ENCODE peak calls at places on chromosomes 11 and 22, in ten cellular contexts. One of them, this sample, is unnamed.

GRCh38 chr22:22748297-22748743 is 103.9 kb downstream of the GGTLC2 start:
- DNase-seq in uterus: no peak
- DNase-seq in transverse colon: peak; percentile 54
- DNase-seq in spleen: no peak
- DNase-seq in stomach: peak; percentile 64
- DNase-seq in HCT116: no peak
- DNase-seq in prostate gland: peak; percentile 44
- DNase-seq in H1: peak; percentile 62
- DNase-seq in GM12878: no peak
- DNase-seq in heart left ventricle: no peak
- DNase-seq in this sample: peak; percentile 58

GRCh38 chr11:108435066-108435465 is 32.3 kb downstream of the C11orf65 start:
- DNase-seq in uterus: no peak
- DNase-seq in transverse colon: no peak
- DNase-seq in spleen: no peak
- DNase-seq in stomach: no peak
- DNase-seq in HCT116: no peak
- DNase-seq in prostate gland: no peak
- DNase-seq in H1: no peak
- DNase-seq in GM12878: no peak
- DNase-seq in heart left ventricle: no peak
- DNase-seq in this sample: no peak

GRCh38 chr22:22940961-22941605 is 53.5 kb downstream of the IGLL5 start:
- DNase-seq in uterus: peak; percentile 3
- DNase-seq in transverse colon: peak; percentile 6
- DNase-seq in spleen: no peak
- DNase-seq in stomach: peak; percentile 17
- DNase-seq in HCT116: no peak
- DNase-seq in prostate gland: no peak
- DNase-seq in H1: peak; percentile 37
- DNase-seq in GM12878: no peak
- DNase-seq in heart left ventricle: no peak
- DNase-seq in this sample: no peak

GRCh38 chr11:35340715-35341114 is 78.6 kb downstream of the SLC1A2 start:
- DNase-seq in uterus: no peak
- DNase-seq in transverse colon: no peak
- DNase-seq in spleen: no peak
- DNase-seq in stomach: no peak
- DNase-seq in HCT116: no peak
- DNase-seq in prostate gland: no peak
- DNase-seq in H1: no peak
- DNase-seq in GM12878: no peak
- DNase-seq in heart left ventricle: peak; percentile 42
- DNase-seq in this sample: no peak

GRCh38 chr11:79466411-79466810 is 25.6 kb upstream of the TENM4 start:
- DNase-seq in uterus: no peak
- DNase-seq in transverse colon: no peak
- DNase-seq in spleen: no peak
- DNase-seq in stomach: no peak
- DNase-seq in HCT116: no peak
- DNase-seq in prostate gland: no peak
- DNase-seq in H1: no peak
- DNase-seq in GM12878: no peak
- DNase-seq in heart left ventricle: no peak
- DNase-seq in this sample: no peak

GRCh38 chr11:62689421-62690183 is at the start of gene LRRN4CL:
- DNase-seq in uterus: peak; percentile 94
- DNase-seq in transverse colon: peak; percentile 67
- DNase-seq in spleen: no peak
- DNase-seq in stomach: peak; percentile 36
- DNase-seq in HCT116: no peak
- DNase-seq in prostate gland: no peak
- DNase-seq in H1: no peak
- DNase-seq in GM12878: no peak
- DNase-seq in heart left ventricle: peak; percentile 88
- DNase-seq in this sample: no peak

GRCh38 chr11:105906517-105906916 is 115.5 kb downstream of the MSANTD4 start:
- DNase-seq in uterus: no peak
- DNase-seq in transverse colon: no peak
- DNase-seq in spleen: no peak
- DNase-seq in stomach: no peak
- DNase-seq in HCT116: no peak
- DNase-seq in prostate gland: no peak
- DNase-seq in H1: no peak
- DNase-seq in GM12878: no peak
- DNase-seq in heart left ventricle: no peak
- DNase-seq in this sample: no peak

GRCh38 chr11:35343033-35343598 is 76.2 kb downstream of the SLC1A2 start:
- DNase-seq in uterus: no peak
- DNase-seq in transverse colon: no peak
- DNase-seq in spleen: no peak
- DNase-seq in stomach: no peak
- DNase-seq in HCT116: no peak
- DNase-seq in prostate gland: no peak
- DNase-seq in H1: no peak
- DNase-seq in GM12878: no peak
- DNase-seq in heart left ventricle: no peak
- DNase-seq in this sample: no peak

GRCh38 chr11:3091846-3092602 is 34.8 kb upstream of the CARS1 start:
- DNase-seq in uterus: peak; percentile 70
- DNase-seq in transverse colon: peak; percentile 80
- DNase-seq in spleen: peak; percentile 93
- DNase-seq in stomach: peak; percentile 74
- DNase-seq in HCT116: peak; percentile 67
- DNase-seq in prostate gland: peak; percentile 54
- DNase-seq in H1: peak; percentile 98
- DNase-seq in GM12878: peak; percentile 19
- DNase-seq in heart left ventricle: peak; percentile 67
- DNase-seq in this sample: peak; percentile 70

GRCh38 chr11:27409742-27410141 is 46.7 kb upstream of the CCDC34 start:
- DNase-seq in uterus: no peak
- DNase-seq in transverse colon: no peak
- DNase-seq in spleen: no peak
- DNase-seq in stomach: no peak
- DNase-seq in HCT116: no peak
- DNase-seq in prostate gland: no peak
- DNase-seq in H1: no peak
- DNase-seq in GM12878: no peak
- DNase-seq in heart left ventricle: no peak
- DNase-seq in this sample: no peak

GRCh38 chr11:69249641-69250502 is 44.1 kb upstream of the MYEOV start:
- DNase-seq in uterus: no peak
- DNase-seq in transverse colon: no peak
- DNase-seq in spleen: no peak
- DNase-seq in stomach: no peak
- DNase-seq in HCT116: no peak
- DNase-seq in prostate gland: no peak
- DNase-seq in H1: peak; percentile 67
- DNase-seq in GM12878: no peak
- DNase-seq in heart left ventricle: no peak
- DNase-seq in this sample: no peak

GRCh38 chr11:121426476-121427454 is 25.3 kb upstream of the SORL1 start:
- DNase-seq in uterus: peak; percentile 37
- DNase-seq in transverse colon: peak; percentile 56
- DNase-seq in spleen: peak; percentile 93
- DNase-seq in stomach: peak; percentile 56
- DNase-seq in HCT116: peak; percentile 12
- DNase-seq in prostate gland: no peak
- DNase-seq in H1: peak; percentile 78
- DNase-seq in GM12878: no peak
- DNase-seq in heart left ventricle: peak; percentile 66
- DNase-seq in this sample: peak; percentile 45

DNA sequence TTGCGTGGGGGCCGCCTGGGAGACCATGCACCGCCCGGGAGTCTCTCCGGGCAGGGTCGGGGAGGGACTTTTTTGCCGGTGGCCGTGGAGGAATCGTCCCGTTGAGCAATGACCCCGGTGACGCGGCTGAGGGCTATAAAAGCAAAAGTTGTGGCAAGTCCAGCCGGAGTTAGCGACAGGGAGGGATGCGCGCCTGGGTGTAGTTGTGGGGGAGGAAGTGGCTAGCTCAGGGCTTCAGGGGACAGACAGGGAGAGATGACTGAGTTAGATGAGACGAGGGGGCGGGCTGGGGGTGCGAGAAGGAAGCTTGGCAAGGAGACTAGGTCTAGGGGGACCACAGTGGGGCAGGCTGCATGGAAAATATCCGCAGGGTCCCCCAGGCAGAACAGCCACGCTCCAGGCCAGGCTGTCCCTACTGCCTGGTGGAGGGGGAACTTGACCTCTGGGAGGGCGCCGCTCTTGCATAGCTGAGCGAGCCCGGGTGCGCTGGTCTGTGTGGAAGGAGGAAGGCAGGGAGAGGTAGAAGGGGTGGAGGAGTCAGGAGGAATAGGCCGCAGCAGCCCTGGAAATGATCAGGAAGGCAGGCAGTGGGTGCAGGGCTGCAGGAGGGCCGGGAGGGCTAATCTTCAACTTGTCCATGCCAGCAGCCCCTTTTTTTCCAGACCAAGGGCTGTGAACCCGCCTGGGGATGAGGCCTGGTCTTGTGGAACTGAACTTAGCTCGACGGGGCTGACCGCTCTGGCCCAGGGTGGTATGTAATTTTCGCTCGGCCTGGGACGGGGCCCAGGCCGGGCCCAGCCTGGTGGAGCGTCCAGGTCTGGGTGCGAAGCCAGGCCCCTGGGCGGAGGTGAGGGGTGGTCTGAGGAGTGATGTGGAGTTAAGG is at the start of gene NEAT1:
- DNase-seq in uterus: peak; percentile 96
- DNase-seq in transverse colon: peak; percentile 99
- DNase-seq in spleen: peak; percentile 98
- DNase-seq in stomach: peak; percentile 98
- DNase-seq in HCT116: peak; percentile 79
- DNase-seq in prostate gland: peak; percentile 97
- DNase-seq in H1: peak; percentile 89
- DNase-seq in GM12878: no peak
- DNase-seq in heart left ventricle: peak; percentile 97
- DNase-seq in this sample: peak; percentile 98
- H3K4me1 ChIP-seq in uterus: peaks cover 7% of the 10 kb centered on the region
- H3K4me1 ChIP-seq in transverse colon: peaks cover 21% of the 10 kb centered on the region
- H3K4me1 ChIP-seq in spleen: peaks cover 32% of the 10 kb centered on the region
- H3K4me1 ChIP-seq in stomach: peaks cover 28% of the 10 kb centered on the region
- H3K4me1 ChIP-seq in HCT116: peaks cover 100% of the 10 kb centered on the region
- H3K4me1 ChIP-seq in prostate gland: peaks cover 19% of the 10 kb centered on the region
- H3K4me1 ChIP-seq in H1: peaks cover 51% of the 10 kb centered on the region
- H3K4me1 ChIP-seq in GM12878: peaks cover 39% of the 10 kb centered on the region
- H3K4me1 ChIP-seq in heart left ventricle: peaks cover 36% of the 10 kb centered on the region
- H3K4me1 ChIP-seq in this sample: peaks cover 49% of the 10 kb centered on the region

GRCh38 chr11:67502328-67502979 is 2.7 kb downstream of the PITPNM1 start:
- DNase-seq in uterus: no peak
- DNase-seq in transverse colon: no peak
- DNase-seq in spleen: no peak
- DNase-seq in stomach: no peak
- DNase-seq in HCT116: no peak
- DNase-seq in prostate gland: no peak
- DNase-seq in H1: no peak
- DNase-seq in GM12878: no peak
- DNase-seq in heart left ventricle: no peak
- DNase-seq in this sample: no peak

GRCh38 chr11:67505605-67506396 is 638 bp upstream of the PITPNM1 start:
- DNase-seq in uterus: peak; percentile 79
- DNase-seq in transverse colon: peak; percentile 95
- DNase-seq in spleen: peak; percentile 97
- DNase-seq in stomach: peak; percentile 94
- DNase-seq in HCT116: peak; percentile 93
- DNase-seq in prostate gland: peak; percentile 89
- DNase-seq in H1: peak; percentile 91
- DNase-seq in GM12878: peak; percentile 72
- DNase-seq in heart left ventricle: peak; percentile 95
- DNase-seq in this sample: peak; percentile 95

GRCh38 chr11:67504950-67505561 is at the start of gene PITPNM1:
- DNase-seq in uterus: peak; percentile 68
- DNase-seq in transverse colon: peak; percentile 89
- DNase-seq in spleen: peak; percentile 97
- DNase-seq in stomach: peak; percentile 79
- DNase-seq in HCT116: no peak
- DNase-seq in prostate gland: peak; percentile 49
- DNase-seq in H1: peak; percentile 88
- DNase-seq in GM12878: no peak
- DNase-seq in heart left ventricle: peak; percentile 88
- DNase-seq in this sample: peak; percentile 66

GRCh38 chr11:67503119-67504022 is 1.8 kb downstream of the PITPNM1 start:
- DNase-seq in uterus: no peak
- DNase-seq in transverse colon: no peak
- DNase-seq in spleen: no peak
- DNase-seq in stomach: no peak
- DNase-seq in HCT116: no peak
- DNase-seq in prostate gland: no peak
- DNase-seq in H1: no peak
- DNase-seq in GM12878: no peak
- DNase-seq in heart left ventricle: no peak
- DNase-seq in this sample: no peak

GRCh38 chr11:67504023-67504949 is 877 bp downstream of the PITPNM1 start:
- DNase-seq in uterus: no peak
- DNase-seq in transverse colon: peak; percentile 37
- DNase-seq in spleen: peak; percentile 88
- DNase-seq in stomach: no peak
- DNase-seq in HCT116: no peak
- DNase-seq in prostate gland: no peak
- DNase-seq in H1: peak; percentile 71
- DNase-seq in GM12878: no peak
- DNase-seq in heart left ventricle: peak; percentile 41
- DNase-seq in this sample: peak; percentile 34
- TF ChIP-seq POLR2A in uterus: no peak
- TF ChIP-seq POLR2A in transverse colon: no peak
- TF ChIP-seq POLR2A in spleen: no peak
- TF ChIP-seq POLR2A in stomach: no peak
- TF ChIP-seq POLR2A in HCT116: no peak
- TF ChIP-seq POLR2A in prostate gland: no peak
- TF ChIP-seq POLR2A in H1: no peak
- TF ChIP-seq POLR2A in GM12878: no peak
- TF ChIP-seq POLR2A in heart left ventricle: no peak
- TF ChIP-seq POLR2A in this sample: no peak

GRCh38 chr22:46779023-46779422 is 16.6 kb downstream of the TBC1D22A start:
- DNase-seq in uterus: no peak
- DNase-seq in transverse colon: no peak
- DNase-seq in spleen: no peak
- DNase-seq in stomach: no peak
- DNase-seq in HCT116: no peak
- DNase-seq in prostate gland: no peak
- DNase-seq in H1: no peak
- DNase-seq in GM12878: no peak
- DNase-seq in heart left ventricle: no peak
- DNase-seq in this sample: no peak
- H3K4me1 ChIP-seq in uterus: peaks cover 5% of the 10 kb centered on the region
- H3K4me1 ChIP-seq in transverse colon: peaks cover 24% of the 10 kb centered on the region
- H3K4me1 ChIP-seq in spleen: peaks cover 50% of the 10 kb centered on the region
- H3K4me1 ChIP-seq in stomach: peaks cover 40% of the 10 kb centered on the region
- H3K4me1 ChIP-seq in HCT116: peaks cover 34% of the 10 kb centered on the region
- H3K4me1 ChIP-seq in prostate gland: no peaks in the 10 kb centered on the region
- H3K4me1 ChIP-seq in H1: peaks cover 8% of the 10 kb centered on the region
- H3K4me1 ChIP-seq in GM12878: peaks cover 35% of the 10 kb centered on the region
- H3K4me1 ChIP-seq in heart left ventricle: peaks cover 32% of the 10 kb centered on the region
- H3K4me1 ChIP-seq in this sample: peaks cover 34% of the 10 kb centered on the region

DNA sequence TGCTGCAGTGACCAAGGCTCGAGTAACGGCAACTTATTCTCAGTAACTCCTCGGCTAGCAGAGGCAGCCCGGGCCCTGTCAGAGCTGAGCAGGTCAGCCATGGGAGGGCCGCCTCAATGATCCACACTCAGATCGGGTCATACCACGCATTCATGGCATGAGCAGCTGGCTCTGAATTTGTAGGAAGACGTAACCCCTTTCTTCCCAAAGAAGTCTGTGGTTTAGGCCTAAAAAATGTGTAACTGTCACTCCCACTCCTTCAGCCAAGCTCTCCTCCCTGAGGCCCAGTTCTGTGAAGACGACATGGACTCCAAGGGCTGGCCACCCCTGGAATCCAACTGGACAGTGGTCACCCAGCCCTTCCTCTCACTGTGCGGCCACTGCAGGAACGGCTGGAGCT is 30.0 kb downstream of the PPP2R1B start:
- DNase-seq in uterus: peak; percentile 42
- DNase-seq in transverse colon: no peak
- DNase-seq in spleen: peak; percentile 61
- DNase-seq in stomach: no peak
- DNase-seq in HCT116: no peak
- DNase-seq in prostate gland: no peak
- DNase-seq in H1: no peak
- DNase-seq in GM12878: no peak
- DNase-seq in heart left ventricle: no peak
- DNase-seq in this sample: no peak
- TF ChIP-seq POLR2A in uterus: no peak
- TF ChIP-seq POLR2A in transverse colon: no peak
- TF ChIP-seq POLR2A in spleen: no peak
- TF ChIP-seq POLR2A in stomach: no peak
- TF ChIP-seq POLR2A in HCT116: no peak
- TF ChIP-seq POLR2A in prostate gland: no peak
- TF ChIP-seq POLR2A in H1: no peak
- TF ChIP-seq POLR2A in GM12878: no peak
- TF ChIP-seq POLR2A in heart left ventricle: no peak
- TF ChIP-seq POLR2A in this sample: no peak